ENCODE peak calls at places on chromosomes 7 and 10, in five cellular contexts. I is mesenchymal stem cell, O is H1, Q is H9, F is trophoblast cell. N is an unnamed sample.

GRCh38 chr7:73436031-73436929 is 2.7 kb downstream of the FZD9 start:
- DNase-seq in F (peak; percentile 66), Q (no peak), I (peak; percentile 47), O (no peak), N (no peak)

GRCh38 chr10:110395350-110396283 is 90.9 kb upstream of the SMNDC1 start:
- DNase-seq in O (no peak), F (peak; percentile 84), I (peak; percentile 96), Q (no peak), N (no peak)

GRCh38 chr10:95389982-95390381 is 99.2 kb upstream of the PDLIM1 start:
- DNase-seq in I (no peak), O (no peak), Q (no peak), F (peak; percentile 17), N (no peak)

GRCh38 chr7:123583821-123584220 is 17.8 kb upstream of the ASB15 start:
- DNase-seq in I (no peak), Q (no peak), F (no peak), O (no peak), N (no peak)

GRCh38 chr7:83410989-83411591 is 237.8 kb downstream of the SEMA3E start:
- DNase-seq in F (peak; percentile 69), I (peak; percentile 58), Q (no peak), O (no peak), N (peak; percentile 17)

GRCh38 chr10:74238031-74238431 is 87.0 kb downstream of the ADK start:
- DNase-seq in F (peak; percentile 60), I (peak; percentile 78), O (no peak), Q (no peak), N (no peak)

GRCh38 chr7:122380993-122381392 is 76.4 kb upstream of the FEZF1 start:
- DNase-seq in Q (no peak), O (no peak), F (no peak), I (no peak), N (peak; percentile 23)

GRCh38 chr10:113313048-113313611 is 239.7 kb upstream of the HABP2 start:
- DNase-seq in I (no peak), Q (no peak), O (no peak), F (peak; percentile 65), N (no peak)

GRCh38 chr10:87956055-87956454 is 92.6 kb downstream of the PTEN start:
- DNase-seq in F (no peak), O (no peak), I (no peak), Q (no peak), N (no peak)

GRCh38 chr10:75000748-75001321 is 110.6 kb upstream of the SAMD8 start:
- DNase-seq in Q (no peak), I (no peak), O (no peak), F (no peak), N (no peak)

GRCh38 chr10:62048919-62049636 is 147.6 kb downstream of the ARID5B start:
- DNase-seq in O (peak; percentile 59), F (peak; percentile 89), Q (peak; percentile 76), I (peak; percentile 99), N (peak; percentile 48)

GRCh38 chr10:62050941-62051433 is 149.5 kb downstream of the ARID5B start:
- DNase-seq in I (peak; percentile 96), Q (no peak), O (no peak), F (peak; percentile 96), N (no peak)

GRCh38 chr10:62052276-62052675 is 150.8 kb downstream of the ARID5B start:
- DNase-seq in I (no peak), O (no peak), Q (no peak), F (no peak), N (no peak)

GRCh38 chr10:62049815-62050626 is 148.5 kb downstream of the ARID5B start:
- DNase-seq in F (peak; percentile 80), O (no peak), Q (no peak), I (peak; percentile 42), N (no peak)

DNA sequence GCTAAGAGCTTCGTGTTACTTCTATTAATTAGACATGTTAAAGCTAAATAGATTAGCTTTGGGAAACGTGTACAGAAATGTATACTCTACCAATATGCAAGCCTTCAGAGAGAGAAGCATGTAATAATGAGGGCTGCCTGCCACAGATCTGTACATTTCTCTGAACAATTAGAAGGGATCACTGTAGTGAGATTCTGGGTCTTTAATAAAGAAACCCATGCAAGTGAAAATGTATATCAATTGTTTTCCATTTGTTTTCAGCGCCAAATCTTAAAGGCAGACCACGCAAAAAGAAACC is 149.1 kb downstream of the ARID5B start:
- DNase-seq in I (no peak), Q (no peak), F (no peak), O (no peak), N (no peak)
- H2BK120ac ChIP-seq in I (no peak overlapping the region), Q (no peak overlapping the region), F (no peak overlapping the region), O (no peak overlapping the region), N (no peak overlapping the region)

DNA sequence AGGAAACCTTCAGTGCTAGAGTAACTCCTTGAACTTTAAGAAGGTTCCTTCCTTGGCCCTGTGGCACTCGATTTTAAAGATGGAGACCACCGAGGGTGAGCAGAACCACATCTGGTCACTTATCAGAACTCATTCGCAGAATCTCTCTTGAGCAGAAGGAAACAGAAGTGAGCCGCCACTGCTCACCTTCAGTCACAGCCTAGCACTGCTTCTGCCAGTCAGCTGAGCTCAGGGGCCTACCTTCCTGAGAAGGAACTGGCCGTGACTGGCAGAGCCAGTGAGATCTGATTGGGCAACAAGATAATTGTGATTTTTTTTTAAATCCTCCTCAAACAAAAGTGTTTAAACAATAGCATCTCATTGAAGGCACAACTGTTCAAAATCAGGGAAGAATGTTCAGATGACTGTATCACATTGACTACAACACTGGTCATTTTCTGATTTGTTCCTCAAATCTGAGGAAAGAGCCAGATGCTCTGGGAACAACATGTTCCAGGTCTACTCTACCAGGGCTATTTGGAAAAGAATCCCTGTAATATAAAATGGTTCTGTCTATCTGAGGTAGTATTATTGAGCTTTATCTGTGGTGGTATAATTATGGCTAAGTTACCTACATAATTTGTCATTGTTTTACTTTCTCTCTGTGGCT is 2.7 kb upstream of the SYPL1 start:
- DNase-seq in I (no peak), Q (no peak), F (no peak), O (no peak), N (no peak)
- H3K27ac ChIP-seq in I (no peak overlapping the region), Q (no peak overlapping the region), F (no peak overlapping the region), O (no peak overlapping the region), N (no peak overlapping the region)

DNA sequence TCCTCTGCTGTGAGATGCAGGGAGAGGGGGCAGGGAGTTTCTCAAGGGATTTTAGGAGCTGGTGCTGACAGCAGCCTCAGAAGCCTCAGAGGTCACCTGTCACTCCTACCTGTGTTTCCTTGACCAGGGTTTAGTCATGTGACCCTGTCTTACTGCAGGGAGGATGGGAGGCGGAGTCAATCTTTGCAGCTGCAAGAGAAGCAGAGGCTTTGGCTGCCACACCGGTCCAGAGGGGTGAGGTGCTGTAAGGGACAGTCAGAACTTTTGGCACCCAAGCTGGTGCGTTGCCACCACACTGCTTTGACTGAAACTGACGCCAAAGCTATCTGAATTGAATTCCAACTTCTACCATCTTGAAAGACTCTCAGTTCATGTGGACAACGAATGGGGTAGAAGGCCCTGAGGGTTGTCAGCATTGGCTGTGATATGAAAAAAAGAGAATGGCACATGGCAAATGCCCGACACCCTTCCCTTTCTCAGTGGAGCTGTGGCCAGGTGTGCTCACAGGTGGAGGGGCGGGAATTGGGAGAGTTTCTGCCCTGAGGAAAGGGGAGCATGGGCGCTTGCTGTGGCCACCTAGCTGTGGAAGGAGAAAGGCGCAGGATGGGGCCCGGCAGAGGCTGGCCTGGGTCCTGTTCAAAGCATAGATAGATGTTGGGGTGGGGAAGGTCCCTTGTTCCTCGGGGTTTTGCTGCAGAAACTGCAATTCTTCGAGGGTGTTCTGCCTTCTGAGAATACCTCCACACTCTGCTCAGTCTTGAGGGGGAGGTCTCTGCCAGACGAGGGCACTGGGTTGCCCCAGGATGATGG is 69.3 kb downstream of the ARHGAP22 start:
- DNase-seq in O (no peak), F (no peak), I (no peak), Q (peak; percentile 67), N (no peak)
- H2BK12ac ChIP-seq in O (peak overlapping the region; percentile 88), F (no peak overlapping the region), I (no peak overlapping the region), Q (no peak overlapping the region), N (no peak overlapping the region)

GRCh38 chr7:81845628-81846259 is 75.9 kb upstream of the HGF start:
- DNase-seq in O (no peak), F (no peak), Q (no peak), I (peak; percentile 86), N (no peak)

GRCh38 chr7:81842361-81842760 is 72.5 kb upstream of the HGF start:
- DNase-seq in Q (no peak), O (no peak), F (no peak), I (no peak), N (no peak)

GRCh38 chr7:81851413-81851812 is 81.6 kb upstream of the HGF start:
- DNase-seq in O (no peak), Q (no peak), I (no peak), F (no peak), N (no peak)

GRCh38 chr7:81846398-81846797 is 76.6 kb upstream of the HGF start:
- DNase-seq in I (peak; percentile 93), F (peak; percentile 25), O (no peak), Q (no peak), N (no peak)
- H2BK120ac ChIP-seq in I (no peak overlapping the region), F (no peak overlapping the region), O (no peak overlapping the region), Q (no peak overlapping the region), N (no peak overlapping the region)

GRCh38 chr7:66860767-66861166 is 60.3 kb upstream of the TMEM248 start:
- DNase-seq in I (no peak), Q (no peak), F (no peak), O (no peak), N (no peak)
- H3K27ac ChIP-seq in I (no peak overlapping the region), Q (no peak overlapping the region), F (no peak overlapping the region), O (no peak overlapping the region), N (no peak overlapping the region)

N was measured in neuronal stem cell.